ENCODE peak calls at places on chromosomes 7 and 10, in ten cellular contexts. A, O, Z, C, B, T, W, E, N and Y are unnamed samples.
A peak's percentile ranks its signal among the peaks of the same experiment; 100 is the strongest.

GRCh38 chr7:133052357-133052756 is 29.5 kb downstream of the CHCHD3 start:
- DNase-seq in A (no peak), O (no peak), Z (no peak), C (no peak), B (no peak), T (no peak), W (no peak), E (no peak), N (no peak), Y (no peak)

GRCh38 chr10:132371641-132372081 is 25.3 kb upstream of the PWWP2B start:
- DNase-seq in A (no peak), O (no peak), Z (no peak), C (no peak), B (no peak), T (no peak), W (peak; percentile 56), E (no peak), N (peak; percentile 15), Y (no peak)

GRCh38 chr10:106424981-106425380 is 739.5 kb downstream of the SORCS1 start:
- DNase-seq in A (no peak), O (no peak), Z (no peak), C (no peak), B (peak; percentile 72), T (no peak), W (no peak), E (no peak), N (no peak), Y (no peak)

GRCh38 chr10:93080350-93081046 is 6.8 kb downstream of the CYP26A1 start:
- DNase-seq in A (peak; percentile 22), O (peak; percentile 54), Z (no peak), C (no peak), B (peak; percentile 37), T (peak; percentile 87), W (peak; percentile 60), E (no peak), N (peak; percentile 18), Y (peak; percentile 52)

GRCh38 chr7:146655928-146656797 is 539.6 kb downstream of the CNTNAP2 start:
- DNase-seq in A (no peak), O (no peak), Z (no peak), C (no peak), B (no peak), T (no peak), W (peak; percentile 71), E (no peak), N (no peak), Y (peak; percentile 26)

GRCh38 chr10:112738586-112739218 is 211.3 kb upstream of the TCF7L2 start:
- DNase-seq in A (no peak), O (no peak), Z (no peak), C (no peak), B (peak; percentile 71), T (no peak), W (no peak), E (peak; percentile 39), N (no peak), Y (peak; percentile 30)

GRCh38 chr10:73774637-73775036 is 7.2 kb upstream of the CHCHD1 start:
- DNase-seq in A (no peak), O (no peak), Z (peak; percentile 53), C (no peak), B (peak; percentile 24), T (no peak), W (peak; percentile 58), E (no peak), N (no peak), Y (no peak)

GRCh38 chr10:71882813-71883746 is 32.0 kb upstream of the PSAP start:
- DNase-seq in A (no peak), O (no peak), Z (peak; percentile 82), C (no peak), B (no peak), T (no peak), W (no peak), E (no peak), N (no peak), Y (no peak)

GRCh38 chr7:82443044-82443800 is at the start of gene CACNA2D1:
- DNase-seq in A (peak; percentile 41), O (peak; percentile 53), Z (peak; percentile 67), C (peak; percentile 67), B (no peak), T (peak; percentile 43), W (peak; percentile 67), E (peak; percentile 21), N (no peak), Y (no peak)

GRCh38 chr7:116576350-116577319 is 51.8 kb downstream of the CAV1 start:
- DNase-seq in A (no peak), O (no peak), Z (peak; percentile 98), C (no peak), B (peak; percentile 98), T (no peak), W (no peak), E (no peak), N (no peak), Y (no peak)

GRCh38 chr7:29289156-29290021 is 94.8 kb downstream of the CHN2 start:
- DNase-seq in A (no peak), O (peak; percentile 43), Z (no peak), C (no peak), B (no peak), T (no peak), W (peak; percentile 39), E (no peak), N (no peak), Y (peak; percentile 28)

GRCh38 chr7:13057462-13058200 is 370.2 kb downstream of the ARL4A start:
- DNase-seq in A (no peak), O (no peak), Z (peak; percentile 79), C (no peak), B (no peak), T (no peak), W (peak; percentile 40), E (no peak), N (no peak), Y (no peak)

GRCh38 chr10:70916241-70916640 is 27.9 kb upstream of the PCBD1 start:
- DNase-seq in A (no peak), O (no peak), Z (no peak), C (no peak), B (no peak), T (no peak), W (no peak), E (no peak), N (no peak), Y (no peak)

DNA sequence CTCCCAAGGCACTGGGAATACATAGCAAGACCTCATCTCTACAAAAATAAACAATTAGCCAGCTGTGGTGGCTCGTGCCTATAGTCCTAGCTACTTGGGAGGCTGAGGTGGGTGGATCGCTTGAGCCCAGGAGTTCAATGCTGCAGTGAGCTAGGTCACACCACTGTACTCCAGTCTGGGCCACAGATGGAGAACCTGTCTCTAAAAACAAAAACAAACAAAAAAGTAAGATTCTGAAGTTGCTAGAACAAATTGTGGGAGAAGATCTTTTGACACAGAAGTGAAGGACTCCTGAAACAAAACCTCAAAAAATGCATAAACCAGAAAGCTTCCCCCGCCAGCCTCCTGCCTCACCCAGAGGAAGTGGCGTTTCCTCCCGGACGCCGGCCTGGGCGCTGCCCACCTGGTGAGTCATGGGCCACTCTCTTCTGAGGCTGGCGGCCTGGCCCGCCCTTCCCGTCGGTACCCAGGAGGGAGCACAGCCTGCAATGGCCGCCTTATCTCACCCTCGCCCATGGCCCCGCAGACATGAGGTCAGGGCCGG is 25.4 kb upstream of the ELN start:
- DNase-seq in A (no peak), O (peak; percentile 57), Z (peak; percentile 80), C (no peak), B (peak; percentile 78), T (peak; percentile 88), W (peak; percentile 94), E (no peak), N (peak; percentile 58), Y (peak; percentile 35)
- H3K4me3 ChIP-seq in A (no peak overlapping the region), O (no peak overlapping the region), Z (no peak overlapping the region), C (no peak overlapping the region), B (no peak overlapping the region), T (peak overlapping the region; percentile 20), W (peak overlapping the region; percentile 1), E (no peak overlapping the region), N (peak overlapping the region; percentile 82), Y (no peak overlapping the region)

GRCh38 chr10:91632671-91633550 is at the start of gene PPP1R3C:
- DNase-seq in A (peak; percentile 89), O (peak; percentile 96), Z (peak; percentile 84), C (peak; percentile 96), B (peak; percentile 92), T (peak; percentile 91), W (no peak), E (peak; percentile 88), N (no peak), Y (peak; percentile 94)
- TF ChIP-seq POLR2A in A (peak; percentile 70), O (peak; percentile 97), Z (peak; percentile 71), C (peak; percentile 86), B (peak; percentile 98), T (peak; percentile 81), W (no peak), E (peak; percentile 73), N (no peak), Y (peak; percentile 97)

DNA sequence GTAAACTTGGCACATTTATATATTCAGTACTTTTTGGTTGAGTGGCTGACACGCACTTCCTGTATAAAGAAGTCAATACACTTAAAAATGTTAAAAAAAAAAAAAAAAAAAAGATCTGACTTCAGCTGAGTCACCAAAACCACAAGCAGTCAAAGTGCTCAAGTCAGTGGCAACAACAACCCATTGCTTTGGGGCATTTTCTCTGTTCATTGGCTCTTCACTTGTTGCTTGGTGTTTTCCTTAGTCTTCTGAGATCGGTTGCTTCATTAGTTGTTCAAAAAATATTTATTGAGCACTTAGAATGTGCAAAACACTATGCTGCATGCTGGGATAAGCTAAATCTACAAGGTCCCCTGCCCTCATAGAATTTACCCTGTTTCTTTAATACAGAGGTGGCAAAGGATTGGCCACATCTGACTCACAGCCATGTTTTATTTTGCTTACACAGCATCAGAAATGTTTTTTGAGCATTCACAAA is 63.7 kb downstream of the ZNRF2 start:
- DNase-seq in A (no peak), O (no peak), Z (peak; percentile 76), C (no peak), B (peak; percentile 88), T (peak; percentile 23), W (peak; percentile 93), E (no peak), N (peak; percentile 75), Y (no peak)
- H3K4me3 ChIP-seq in A (no peak overlapping the region), O (no peak overlapping the region), Z (no peak overlapping the region), C (no peak overlapping the region), B (no peak overlapping the region), T (no peak overlapping the region), W (peak overlapping the region; percentile 42), E (no peak overlapping the region), N (no peak overlapping the region), Y (no peak overlapping the region)

DNA sequence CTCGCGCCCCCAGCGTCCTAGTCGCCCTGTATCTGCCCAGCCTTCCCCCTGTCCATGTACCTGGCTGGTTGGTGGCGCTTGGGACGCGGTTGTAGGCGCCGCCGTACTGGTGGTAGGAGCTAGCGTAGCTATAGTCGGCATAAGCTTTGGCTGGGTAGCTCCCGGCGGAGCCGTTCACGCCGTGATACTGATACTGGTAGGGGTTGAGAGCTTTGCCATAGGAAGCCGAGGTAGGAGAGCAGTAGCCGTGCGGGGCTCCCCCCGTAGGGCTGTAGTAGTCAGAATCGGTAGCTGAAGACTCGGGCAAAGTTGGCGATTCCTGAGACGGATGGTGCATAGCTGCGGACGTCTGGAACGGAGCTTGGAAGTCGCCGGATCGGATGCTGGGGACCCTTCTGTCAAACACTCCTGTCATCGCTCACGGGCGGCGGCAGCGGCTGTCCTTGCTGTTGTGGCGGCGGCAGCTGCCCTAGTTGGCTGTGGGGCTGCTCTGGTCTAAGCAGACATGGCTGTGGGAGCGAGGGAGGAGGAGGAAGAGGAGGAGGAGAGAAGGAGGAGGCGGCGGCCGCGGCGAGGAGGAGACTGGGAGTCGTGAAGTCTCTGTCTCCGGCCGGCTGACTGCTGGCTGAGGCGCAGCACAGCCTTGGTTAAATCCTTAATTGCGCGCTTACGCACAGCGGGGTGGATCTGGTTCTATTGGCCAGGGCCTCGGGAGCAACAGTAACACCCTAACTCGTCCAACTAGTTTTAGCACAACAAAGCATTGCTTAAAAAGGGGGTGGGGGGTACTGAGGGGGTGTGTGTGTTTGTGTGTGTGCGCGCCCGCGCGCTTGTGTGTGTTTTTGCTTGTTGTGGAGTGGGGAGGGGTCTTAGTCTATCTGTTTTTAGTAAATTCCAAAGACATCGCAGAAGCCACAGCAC is at the start of gene DLX5:
- DNase-seq in A (no peak), O (no peak), Z (no peak), C (no peak), B (peak; percentile 6), T (no peak), W (no peak), E (peak; percentile 69), N (no peak), Y (no peak)
- TF ChIP-seq POLR2A in A (no peak), O (no peak), Z (no peak), C (no peak), B (no peak), T (no peak), W (no peak), E (no peak), N (no peak), Y (no peak)